ENCODE peak calls at places on chromosomes 3 and 15, in six cellular contexts. One of them, this sample, is unnamed.

GRCh38 chr15:27514526-27514925 is 543.5 kb downstream of the GABRG3 start:
- DNase-seq in AG09319: no peak
- DNase-seq in neural crest cell: no peak
- DNase-seq in ascending aorta: no peak
- DNase-seq in RWPE1: no peak
- DNase-seq in right atrium auricular region: no peak
- DNase-seq in this sample: no peak

GRCh38 chr3:30751610-30752299 is 142.7 kb downstream of the GADL1 start:
- DNase-seq in AG09319: peak; percentile 15
- DNase-seq in neural crest cell: peak; percentile 48
- DNase-seq in ascending aorta: no peak
- DNase-seq in RWPE1: no peak
- DNase-seq in right atrium auricular region: no peak
- DNase-seq in this sample: peak; percentile 54

GRCh38 chr3:134211797-134212196 is 38.9 kb downstream of the RYK start:
- DNase-seq in AG09319: peak; percentile 15
- DNase-seq in neural crest cell: peak; percentile 36
- DNase-seq in ascending aorta: no peak
- DNase-seq in RWPE1: no peak
- DNase-seq in right atrium auricular region: no peak
- DNase-seq in this sample: no peak

GRCh38 chr15:91471410-91471993 is 371.4 kb downstream of the SV2B start:
- DNase-seq in AG09319: no peak
- DNase-seq in neural crest cell: no peak
- DNase-seq in ascending aorta: no peak
- DNase-seq in RWPE1: no peak
- DNase-seq in right atrium auricular region: no peak
- DNase-seq in this sample: no peak

GRCh38 chr3:13706451-13706850 is 157.5 kb downstream of the FBLN2 start:
- DNase-seq in AG09319: no peak
- DNase-seq in neural crest cell: no peak
- DNase-seq in ascending aorta: peak; percentile 24
- DNase-seq in RWPE1: no peak
- DNase-seq in right atrium auricular region: no peak
- DNase-seq in this sample: no peak

GRCh38 chr15:90915808-90916440 is 12.8 kb downstream of the MAN2A2 start:
- DNase-seq in AG09319: no peak
- DNase-seq in neural crest cell: no peak
- DNase-seq in ascending aorta: peak; percentile 77
- DNase-seq in RWPE1: no peak
- DNase-seq in right atrium auricular region: peak; percentile 66
- DNase-seq in this sample: no peak

GRCh38 chr3:9690451-9691450 is 12.9 kb upstream of the CPNE9 start:
- DNase-seq in AG09319: no peak
- DNase-seq in neural crest cell: no peak
- DNase-seq in ascending aorta: no peak
- DNase-seq in RWPE1: no peak
- DNase-seq in right atrium auricular region: no peak
- DNase-seq in this sample: no peak

GRCh38 chr3:146308682-146309081 is 57.8 kb upstream of the PLSCR4 start:
- DNase-seq in AG09319: peak; percentile 37
- DNase-seq in neural crest cell: no peak
- DNase-seq in ascending aorta: no peak
- DNase-seq in RWPE1: no peak
- DNase-seq in right atrium auricular region: no peak
- DNase-seq in this sample: no peak

GRCh38 chr3:100634493-100635272 is 25.3 kb downstream of the ADGRG7 start:
- DNase-seq in AG09319: no peak
- DNase-seq in neural crest cell: no peak
- DNase-seq in ascending aorta: no peak
- DNase-seq in RWPE1: peak; percentile 66
- DNase-seq in right atrium auricular region: peak; percentile 61
- DNase-seq in this sample: no peak

GRCh38 chr3:62261121-62261520 is 112.2 kb downstream of the FEZF2 start:
- DNase-seq in AG09319: no peak
- DNase-seq in neural crest cell: no peak
- DNase-seq in ascending aorta: no peak
- DNase-seq in RWPE1: peak; percentile 42
- DNase-seq in right atrium auricular region: no peak
- DNase-seq in this sample: no peak

GRCh38 chr3:2976212-2976611 is 134.0 kb downstream of the IL5RA start:
- DNase-seq in AG09319: no peak
- DNase-seq in neural crest cell: no peak
- DNase-seq in ascending aorta: no peak
- DNase-seq in RWPE1: no peak
- DNase-seq in right atrium auricular region: no peak
- DNase-seq in this sample: no peak

GRCh38 chr3:73255609-73256029 is 194.2 kb downstream of the EBLN2 start:
- DNase-seq in AG09319: peak; percentile 3
- DNase-seq in neural crest cell: no peak
- DNase-seq in ascending aorta: no peak
- DNase-seq in RWPE1: peak; percentile 49
- DNase-seq in right atrium auricular region: no peak
- DNase-seq in this sample: no peak

GRCh38 chr15:76776480-76776879 is 128.7 kb downstream of the SCAPER start:
- DNase-seq in AG09319: no peak
- DNase-seq in neural crest cell: no peak
- DNase-seq in ascending aorta: no peak
- DNase-seq in RWPE1: no peak
- DNase-seq in right atrium auricular region: no peak
- DNase-seq in this sample: no peak

GRCh38 chr3:9903238-9903624 is 583 bp downstream of the IL17RE start:
- DNase-seq in AG09319: no peak
- DNase-seq in neural crest cell: no peak
- DNase-seq in ascending aorta: peak; percentile 72
- DNase-seq in RWPE1: no peak
- DNase-seq in right atrium auricular region: no peak
- DNase-seq in this sample: no peak

GRCh38 chr15:31304736-31305365 is 21.8 kb upstream of the KLF13 start:
- DNase-seq in AG09319: no peak
- DNase-seq in neural crest cell: no peak
- DNase-seq in ascending aorta: peak; percentile 48
- DNase-seq in RWPE1: no peak
- DNase-seq in right atrium auricular region: peak; percentile 56
- DNase-seq in this sample: no peak

GRCh38 chr15:49190586-49190985 is 20.5 kb downstream of the GALK2 start:
- DNase-seq in AG09319: no peak
- DNase-seq in neural crest cell: no peak
- DNase-seq in ascending aorta: no peak
- DNase-seq in RWPE1: no peak
- DNase-seq in right atrium auricular region: no peak
- DNase-seq in this sample: no peak

GRCh38 chr3:17290894-17291293 is 406.1 kb downstream of the PLCL2 start:
- DNase-seq in AG09319: no peak
- DNase-seq in neural crest cell: no peak
- DNase-seq in ascending aorta: no peak
- DNase-seq in RWPE1: peak; percentile 5
- DNase-seq in right atrium auricular region: no peak
- DNase-seq in this sample: no peak

GRCh38 chr3:58462829-58463180 is 29.1 kb upstream of the KCTD6 start:
- DNase-seq in AG09319: no peak
- DNase-seq in neural crest cell: no peak
- DNase-seq in ascending aorta: no peak
- DNase-seq in RWPE1: no peak
- DNase-seq in right atrium auricular region: no peak
- DNase-seq in this sample: no peak

GRCh38 chr3:13547591-13548371 is 1.1 kb upstream of the FBLN2 start:
- DNase-seq in AG09319: no peak
- DNase-seq in neural crest cell: no peak
- DNase-seq in ascending aorta: no peak
- DNase-seq in RWPE1: peak; percentile 73
- DNase-seq in right atrium auricular region: no peak
- DNase-seq in this sample: no peak

GRCh38 chr3:182886497-182886896 is 93.2 kb downstream of the ATP11B start:
- DNase-seq in AG09319: no peak
- DNase-seq in neural crest cell: no peak
- DNase-seq in ascending aorta: no peak
- DNase-seq in RWPE1: no peak
- DNase-seq in right atrium auricular region: no peak
- DNase-seq in this sample: no peak

GRCh38 chr3:15693340-15693739 is 91.8 kb downstream of the BTD start:
- DNase-seq in AG09319: no peak
- DNase-seq in neural crest cell: no peak
- DNase-seq in ascending aorta: no peak
- DNase-seq in RWPE1: no peak
- DNase-seq in right atrium auricular region: no peak
- DNase-seq in this sample: no peak

GRCh38 chr15:55827204-55827603 is 84.3 kb upstream of the PRTG start:
- DNase-seq in AG09319: no peak
- DNase-seq in neural crest cell: no peak
- DNase-seq in ascending aorta: no peak
- DNase-seq in RWPE1: no peak
- DNase-seq in right atrium auricular region: no peak
- DNase-seq in this sample: no peak

GRCh38 chr15:45402955-45403892 is 24.9 kb upstream of the GATM start:
- DNase-seq in AG09319: no peak
- DNase-seq in neural crest cell: peak; percentile 14
- DNase-seq in ascending aorta: peak; percentile 64
- DNase-seq in RWPE1: peak; percentile 81
- DNase-seq in right atrium auricular region: no peak
- DNase-seq in this sample: peak; percentile 11

GRCh38 chr3:185207931-185208746 is 45.7 kb downstream of the EHHADH start:
- DNase-seq in AG09319: peak; percentile 43
- DNase-seq in neural crest cell: no peak
- DNase-seq in ascending aorta: no peak
- DNase-seq in RWPE1: no peak
- DNase-seq in right atrium auricular region: no peak
- DNase-seq in this sample: no peak

GRCh38 chr3:127654374-127654773 is 18.4 kb upstream of the ABTB1 start:
- DNase-seq in AG09319: no peak
- DNase-seq in neural crest cell: no peak
- DNase-seq in ascending aorta: no peak
- DNase-seq in RWPE1: no peak
- DNase-seq in right atrium auricular region: no peak
- DNase-seq in this sample: no peak

GRCh38 chr3:113097821-113098516 is 107.2 kb downstream of the GTPBP8 start:
- DNase-seq in AG09319: no peak
- DNase-seq in neural crest cell: no peak
- DNase-seq in ascending aorta: no peak
- DNase-seq in RWPE1: peak; percentile 78
- DNase-seq in right atrium auricular region: no peak
- DNase-seq in this sample: no peak

GRCh38 chr3:51962854-51963530 is 4.3 kb downstream of the PCBP4 start:
- DNase-seq in AG09319: no peak
- DNase-seq in neural crest cell: no peak
- DNase-seq in ascending aorta: no peak
- DNase-seq in RWPE1: no peak
- DNase-seq in right atrium auricular region: no peak
- DNase-seq in this sample: no peak

GRCh38 chr3:185070491-185071335 is 82.1 kb downstream of the C3orf70 start:
- DNase-seq in AG09319: no peak
- DNase-seq in neural crest cell: peak; percentile 26
- DNase-seq in ascending aorta: no peak
- DNase-seq in RWPE1: no peak
- DNase-seq in right atrium auricular region: no peak
- DNase-seq in this sample: no peak

GRCh38 chr3:62255758-62256157 is 117.6 kb downstream of the FEZF2 start:
- DNase-seq in AG09319: no peak
- DNase-seq in neural crest cell: no peak
- DNase-seq in ascending aorta: no peak
- DNase-seq in RWPE1: no peak
- DNase-seq in right atrium auricular region: no peak
- DNase-seq in this sample: no peak

GRCh38 chr3:158961497-158961896 is 159.6 kb downstream of the MFSD1 start:
- DNase-seq in AG09319: no peak
- DNase-seq in neural crest cell: no peak
- DNase-seq in ascending aorta: no peak
- DNase-seq in RWPE1: no peak
- DNase-seq in right atrium auricular region: no peak
- DNase-seq in this sample: no peak
- TF ChIP-seq CTCF in AG09319: no peak
- TF ChIP-seq CTCF in neural crest cell: no peak
- TF ChIP-seq CTCF in ascending aorta: no peak
- TF ChIP-seq CTCF in RWPE1: no peak
- TF ChIP-seq CTCF in right atrium auricular region: no peak
- TF ChIP-seq CTCF in this sample: no peak

GRCh38 chr3:11155341-11156025 is 1.2 kb downstream of the HRH1 start:
- DNase-seq in AG09319: peak; percentile 62
- DNase-seq in neural crest cell: peak; percentile 47
- DNase-seq in ascending aorta: peak; percentile 91
- DNase-seq in RWPE1: peak; percentile 69
- DNase-seq in right atrium auricular region: peak; percentile 83
- DNase-seq in this sample: no peak
- TF ChIP-seq CTCF in AG09319: peak; percentile 99
- TF ChIP-seq CTCF in neural crest cell: peak; percentile 72
- TF ChIP-seq CTCF in ascending aorta: peak; percentile 75
- TF ChIP-seq CTCF in RWPE1: peak; percentile 93
- TF ChIP-seq CTCF in right atrium auricular region: peak; percentile 62
- TF ChIP-seq CTCF in this sample: no peak

DNA sequence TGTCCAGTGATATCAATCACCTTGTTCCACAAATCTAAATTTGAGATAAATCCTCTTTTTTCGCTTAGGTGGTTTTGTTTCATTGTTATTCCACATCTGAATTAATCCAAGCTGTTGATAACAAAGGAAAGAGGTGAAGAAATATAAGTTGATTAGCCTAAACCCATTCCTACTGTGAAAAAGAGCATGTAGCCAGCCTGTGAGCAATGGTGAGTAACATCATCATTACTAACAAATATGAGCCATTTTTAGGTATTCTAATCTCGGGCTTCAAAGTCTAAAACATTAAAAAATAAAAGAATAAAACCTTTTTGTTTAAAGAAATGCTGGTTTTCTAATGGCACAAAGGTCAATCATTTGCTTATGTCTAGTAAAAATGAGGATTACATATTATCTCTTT is 52.1 kb upstream of the P3H2 start:
- DNase-seq in AG09319: no peak
- DNase-seq in neural crest cell: no peak
- DNase-seq in ascending aorta: no peak
- DNase-seq in RWPE1: peak; percentile 16
- DNase-seq in right atrium auricular region: no peak
- DNase-seq in this sample: no peak
- TF ChIP-seq CTCF in AG09319: no peak
- TF ChIP-seq CTCF in neural crest cell: no peak
- TF ChIP-seq CTCF in ascending aorta: no peak
- TF ChIP-seq CTCF in RWPE1: no peak
- TF ChIP-seq CTCF in right atrium auricular region: no peak
- TF ChIP-seq CTCF in this sample: no peak

GRCh38 chr3:53780806-53781205 is 65.4 kb downstream of the CHDH start:
- DNase-seq in AG09319: no peak
- DNase-seq in neural crest cell: no peak
- DNase-seq in ascending aorta: no peak
- DNase-seq in RWPE1: no peak
- DNase-seq in right atrium auricular region: no peak
- DNase-seq in this sample: no peak

GRCh38 chr3:53775834-53776251 is 70.4 kb downstream of the CHDH start:
- DNase-seq in AG09319: no peak
- DNase-seq in neural crest cell: no peak
- DNase-seq in ascending aorta: no peak
- DNase-seq in RWPE1: peak; percentile 22
- DNase-seq in right atrium auricular region: no peak
- DNase-seq in this sample: no peak

GRCh38 chr3:53776494-53777101 is 69.6 kb downstream of the CHDH start:
- DNase-seq in AG09319: peak; percentile 12
- DNase-seq in neural crest cell: no peak
- DNase-seq in ascending aorta: no peak
- DNase-seq in RWPE1: no peak
- DNase-seq in right atrium auricular region: no peak
- DNase-seq in this sample: no peak

GRCh38 chr3:53778154-53778553 is 68.1 kb downstream of the CHDH start:
- DNase-seq in AG09319: no peak
- DNase-seq in neural crest cell: no peak
- DNase-seq in ascending aorta: no peak
- DNase-seq in RWPE1: no peak
- DNase-seq in right atrium auricular region: no peak
- DNase-seq in this sample: no peak

GRCh38 chr3:53780171-53780570 is 66.0 kb downstream of the CHDH start:
- DNase-seq in AG09319: no peak
- DNase-seq in neural crest cell: no peak
- DNase-seq in ascending aorta: no peak
- DNase-seq in RWPE1: no peak
- DNase-seq in right atrium auricular region: no peak
- DNase-seq in this sample: no peak
- TF ChIP-seq CTCF in AG09319: no peak
- TF ChIP-seq CTCF in neural crest cell: no peak
- TF ChIP-seq CTCF in ascending aorta: no peak
- TF ChIP-seq CTCF in RWPE1: no peak
- TF ChIP-seq CTCF in right atrium auricular region: no peak
- TF ChIP-seq CTCF in this sample: no peak